ENCODE peak calls at places on chromosomes 4 and X, in eight cellular contexts. J is GM12865, N is HFF-Myc, X is fibroblast of mammary gland, F is MCF 10A, T is mucosa of descending colon, K is GM20000, I is neural crest cell. P is an unnamed sample.

GRCh38 chr4:147842573-147842972 is 110.7 kb downstream of the ARHGAP10 start:
- DNase-seq in F (no peak), K (no peak), T (no peak), I (no peak), J (no peak), X (peak; percentile 99), N (no peak), P (no peak)

GRCh38 chr4:160864253-160864652 is 1299.5 kb downstream of the FSTL5 start:
- DNase-seq in K (no peak), N (no peak), F (no peak), X (no peak), I (no peak), T (no peak), J (no peak), P (no peak)

GRCh38 chrX:23855569-23855968 is 52.2 kb downstream of the APOO start:
- DNase-seq in T (no peak), K (no peak), J (no peak), I (no peak), F (no peak), N (no peak), X (no peak), P (no peak)

GRCh38 chrX:31228415-31228832 is 156.6 kb upstream of the FTHL17 start:
- DNase-seq in K (no peak), X (peak; percentile 75), N (peak; percentile 67), T (peak; percentile 15), I (no peak), J (peak; percentile 9), F (no peak), P (no peak)

GRCh38 chr4:76690091-76690905 is 207.6 kb downstream of the SOWAHB start:
- DNase-seq in F (peak; percentile 30), X (no peak), K (peak; percentile 32), T (peak; percentile 58), J (peak; percentile 23), I (no peak), N (peak; percentile 78), P (no peak)

GRCh38 chr4:3498901-3499510 is 33.2 kb downstream of the LRPAP1 start:
- DNase-seq in K (no peak), J (no peak), N (no peak), X (no peak), I (no peak), F (no peak), T (no peak), P (no peak)

GRCh38 chr4:153402366-153402765 is 57.9 kb downstream of the MND1 start:
- DNase-seq in N (no peak), X (no peak), I (no peak), K (no peak), J (no peak), T (no peak), F (no peak), P (no peak)

GRCh38 chr4:2253160-2254084 is 8.5 kb downstream of the MXD4 start:
- DNase-seq in N (no peak), K (no peak), F (no peak), I (no peak), T (no peak), X (no peak), J (no peak), P (peak; percentile 15)

GRCh38 chrX:51614353-51614752 is 4.4 kb downstream of the CENPVL3 start:
- DNase-seq in N (no peak), K (peak; percentile 24), T (peak; percentile 1), X (peak; percentile 66), I (peak; percentile 1), F (peak; percentile 49), J (peak; percentile 3), P (no peak)

GRCh38 chrX:105658136-105658535 is 164.2 kb upstream of the NRK start:
- DNase-seq in I (no peak), J (no peak), X (peak; percentile 72), K (no peak), T (no peak), N (no peak), F (peak; percentile 65), P (no peak)

GRCh38 chr4:40238700-40239548 is 42.1 kb downstream of the RHOH start:
- DNase-seq in X (no peak), N (no peak), I (no peak), F (no peak), J (peak; percentile 85), T (peak; percentile 27), K (no peak), P (no peak)

DNA sequence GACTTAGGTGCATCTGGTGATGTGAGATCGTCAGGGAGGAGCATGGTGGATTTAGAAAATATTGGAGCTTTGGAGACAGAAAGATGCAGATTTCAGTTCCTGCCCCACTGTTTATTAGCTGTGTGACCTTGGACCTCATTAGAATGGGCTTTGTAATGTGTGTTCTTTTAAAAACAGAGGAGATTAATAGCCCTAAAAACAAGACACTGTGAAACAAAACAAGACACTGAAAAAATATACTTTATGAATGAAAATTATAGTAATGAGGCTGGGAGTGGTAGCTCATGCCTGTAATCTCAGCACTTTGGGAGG is 79.5 kb downstream of the EVC start:
- DNase-seq in X (no peak), N (no peak), F (no peak), K (no peak), I (no peak), J (no peak), T (no peak), P (no peak)
- TF ChIP-seq CTCF in X (no peak), N (no peak), F (no peak), K (no peak), I (peak; percentile 14), J (no peak), T (no peak), P (no peak)

GRCh38 chrX:54826598-54826997 is 19.1 kb downstream of the MAGED2 start:
- DNase-seq in I (no peak), N (no peak), K (no peak), X (no peak), T (no peak), J (no peak), F (no peak), P (no peak)

GRCh38 chrX:54824722-54825121 is 17.2 kb downstream of the MAGED2 start:
- DNase-seq in X (no peak), F (no peak), I (no peak), N (no peak), K (no peak), T (no peak), J (no peak), P (no peak)

GRCh38 chrX:54824195-54824594 is 16.6 kb downstream of the MAGED2 start:
- DNase-seq in I (no peak), N (no peak), T (no peak), X (no peak), F (no peak), K (no peak), J (no peak), P (no peak)

GRCh38 chrX:54821310-54821709 is 13.8 kb downstream of the MAGED2 start:
- DNase-seq in K (no peak), N (no peak), X (no peak), J (no peak), F (no peak), T (no peak), I (no peak), P (no peak)

DNA sequence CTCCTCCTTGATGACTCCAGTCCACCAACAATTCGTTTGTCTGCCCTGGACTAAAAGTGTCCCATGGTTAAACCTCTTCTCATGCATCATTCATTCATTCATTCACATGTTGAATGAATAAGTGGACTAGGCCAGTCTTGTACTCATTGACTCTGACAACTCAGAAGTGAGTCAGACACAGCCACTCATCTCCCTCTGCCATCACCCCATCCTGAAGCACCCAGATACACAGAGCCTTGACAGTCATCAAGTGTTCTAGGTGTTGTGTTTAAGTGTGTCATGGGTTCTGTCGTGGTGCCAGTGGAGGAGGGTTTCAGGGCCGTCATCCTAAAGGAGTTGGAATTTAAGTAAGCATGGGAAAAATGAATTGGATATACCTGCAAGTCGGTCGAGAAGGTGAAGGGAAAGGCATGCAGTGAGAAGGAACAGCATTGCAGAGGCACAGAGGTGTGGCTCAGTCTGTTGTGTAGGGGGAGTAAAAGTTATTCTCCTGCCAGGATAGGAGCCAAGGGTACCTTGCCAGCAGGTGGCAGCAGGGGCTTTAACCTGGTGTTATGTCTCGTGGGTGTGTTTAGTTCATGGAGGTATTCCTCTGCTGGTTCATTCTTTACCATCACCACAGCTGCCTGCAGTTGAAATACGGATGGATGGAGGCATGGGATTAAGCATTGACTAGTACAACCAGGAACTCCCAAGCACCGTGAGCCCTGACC is 18.3 kb downstream of the MAGED2 start:
- DNase-seq in F (no peak), K (no peak), X (peak; percentile 36), T (peak; percentile 17), J (no peak), N (no peak), I (no peak), P (no peak)
- TF ChIP-seq CTCF in F (no peak), K (no peak), X (no peak), T (no peak), J (peak; percentile 15), N (no peak), I (no peak), P (no peak)

GRCh38 chr4:84718699-84719098 is 135.8 kb downstream of the CDS1 start:
- DNase-seq in J (no peak), T (no peak), X (no peak), F (no peak), N (no peak), I (no peak), K (no peak), P (no peak)
- TF ChIP-seq CTCF in J (no peak), T (no peak), X (no peak), F (no peak), N (no peak), I (no peak), K (no peak), P (no peak)

DNA sequence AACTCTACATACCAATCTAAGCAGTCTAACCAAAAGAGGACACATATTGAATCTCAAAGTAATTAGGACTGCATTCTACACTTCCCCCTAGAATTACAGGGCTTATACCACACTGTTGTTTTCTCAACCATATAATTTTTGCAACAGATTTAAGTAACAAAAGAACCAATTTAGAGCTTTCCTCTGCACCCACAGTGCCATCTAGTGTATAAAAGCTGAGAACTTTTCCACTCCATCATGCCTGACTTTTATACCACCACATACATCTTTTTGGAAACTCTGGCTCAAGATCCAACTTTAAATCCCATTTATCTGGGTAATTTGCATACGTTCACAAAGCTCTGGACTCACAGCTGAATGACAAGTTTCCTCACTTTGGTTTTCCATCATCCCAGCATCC is 99.5 kb downstream of the EFHC2 start:
- DNase-seq in F (peak; percentile 43), X (peak; percentile 47), N (no peak), K (no peak), T (peak; percentile 25), I (no peak), J (peak; percentile 9), P (no peak)
- TF ChIP-seq CTCF in F (peak; percentile 61), X (peak; percentile 66), N (peak; percentile 32), K (peak; percentile 6), T (no peak), I (peak; percentile 67), J (peak; percentile 34), P (no peak)

DNA sequence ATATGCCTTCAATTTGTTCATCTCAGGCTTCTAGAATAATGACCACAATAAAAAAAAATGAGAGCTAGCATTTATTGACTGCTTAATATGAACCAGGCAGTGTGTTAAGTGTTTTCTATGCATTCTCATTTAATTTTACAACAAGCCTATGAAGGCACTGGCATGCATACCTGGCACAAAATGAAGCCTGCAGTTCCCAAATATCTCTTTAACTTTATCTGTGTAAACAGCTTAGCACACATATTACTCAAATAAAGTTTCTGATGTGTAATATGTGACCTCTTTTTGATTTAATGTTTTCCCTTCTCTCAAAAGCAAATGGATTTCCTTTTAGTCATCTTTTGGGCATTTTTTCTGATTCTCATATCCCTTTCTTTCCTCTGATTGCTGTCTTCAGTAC is 671.8 kb downstream of the PCDH7 start:
- DNase-seq in N (no peak), T (no peak), F (no peak), J (no peak), I (no peak), K (no peak), X (no peak), P (no peak)
- TF ChIP-seq CTCF in N (no peak), T (no peak), F (no peak), J (no peak), I (no peak), K (no peak), X (no peak), P (no peak)

GRCh38 chrX:98407526-98408049 is 1523.9 kb downstream of the RPA4 start:
- DNase-seq in N (no peak), T (no peak), I (no peak), X (no peak), F (no peak), K (no peak), J (no peak), P (no peak)
- TF ChIP-seq CTCF in N (no peak), T (no peak), I (no peak), X (no peak), F (no peak), K (no peak), J (no peak), P (no peak)

P was measured in mesothelial cell of epicardium.